ENCODE peak calls at places on chromosomes 2 and 18, in six cellular contexts. P, V, T, M, Z and K are unnamed samples.

GRCh38 chr2:39325966-39326365 is 82.2 kb upstream of the CDKL4 start:
- DNase-seq in Z (no peak), P (no peak), V (no peak), M (no peak), T (no peak), K (peak)

GRCh38 chr18:13234528-13234795 is 15.9 kb downstream of the LDLRAD4 start:
- DNase-seq in T (no peak), Z (no peak), P (no peak), V (no peak), M (no peak), K (no peak)

GRCh38 chr2:101432411-101433181 is 42.3 kb downstream of the RFX8 start:
- DNase-seq in V (no peak), P (no peak), M (no peak), Z (no peak), T (no peak), K (peak)

GRCh38 chr2:112480540-112481049 is 1.4 kb upstream of the TTL start:
- DNase-seq in T (peak), M (no peak), P (peak), Z (peak), V (peak), K (no peak)

GRCh38 chr18:66759017-66759416 is 155.1 kb upstream of the CDH19 start:
- DNase-seq in Z (no peak), T (no peak), V (no peak), M (no peak), P (no peak), K (no peak)

GRCh38 chr2:239743206-239743605 is 281.9 kb downstream of the NDUFA10 start:
- DNase-seq in M (no peak), Z (no peak), T (no peak), V (no peak), P (no peak), K (no peak)

GRCh38 chr2:168565112-168565511 is 109.0 kb downstream of the CERS6 start:
- DNase-seq in V (no peak), M (no peak), Z (no peak), P (no peak), T (no peak), K (peak)

GRCh38 chr2:174681983-174682577 is 82.2 kb downstream of the CHRNA1 start:
- DNase-seq in T (peak), V (peak), P (no peak), M (no peak), Z (peak), K (peak)

GRCh38 chr18:27954226-27954625 is 222.7 kb downstream of the CDH2 start:
- DNase-seq in M (no peak), P (no peak), T (no peak), V (no peak), Z (peak), K (peak)

GRCh38 chr18:50284226-50284885 is 3.0 kb upstream of the MBD1 start:
- DNase-seq in M (no peak), T (no peak), V (no peak), Z (no peak), P (no peak), K (peak)

GRCh38 chr2:53740170-53740569 is 27.4 kb upstream of the CHAC2 start:
- DNase-seq in T (no peak), V (no peak), Z (no peak), M (no peak), P (peak), K (peak)

GRCh38 chr2:208568203-208568602 is 161.6 kb downstream of the PTH2R start:
- DNase-seq in M (no peak), T (no peak), P (no peak), Z (no peak), V (no peak), K (no peak)

GRCh38 chr18:45625596-45625995 is 10.3 kb downstream of the SLC14A2 start:
- DNase-seq in Z (no peak), P (no peak), T (no peak), V (no peak), M (no peak), K (no peak)

GRCh38 chr2:12543452-12544220 is 173.1 kb upstream of the TRIB2 start:
- DNase-seq in P (no peak), M (no peak), V (no peak), Z (no peak), T (no peak), K (peak)

GRCh38 chr18:24019641-24020331 is 5.2 kb downstream of the TTC39C start:
- DNase-seq in Z (no peak), T (peak), P (peak), V (no peak), M (no peak), K (peak)

GRCh38 chr18:9757851-9758587 is 49.9 kb downstream of the RAB31 start:
- DNase-seq in T (no peak), V (no peak), Z (no peak), M (no peak), P (peak), K (peak)

GRCh38 chr18:9708057-9708881 is at the start of gene RAB31:
- DNase-seq in T (peak), P (peak), V (peak), Z (peak), M (peak), K (peak)

GRCh38 chr2:129400825-129401224 is 578.6 kb upstream of the RAB6C start:
- DNase-seq in Z (peak), P (no peak), V (no peak), T (no peak), M (no peak), K (no peak)

GRCh38 chr2:160869411-160869810 is 290.8 kb upstream of the TANK start:
- DNase-seq in V (no peak), T (no peak), M (peak), P (no peak), Z (no peak), K (peak)

GRCh38 chr2:27379840-27380625 is 501 bp downstream of the ZNF513 start:
- DNase-seq in Z (peak), M (peak), P (peak), T (no peak), V (peak), K (peak)

GRCh38 chr2:144517825-144518699 is 1.9 kb downstream of the ZEB2 start:
- DNase-seq in Z (peak), M (no peak), P (no peak), V (no peak), T (no peak), K (peak)

GRCh38 chr2:61220768-61221167 is 58.8 kb downstream of the C2orf74 start:
- DNase-seq in P (no peak), T (no peak), M (no peak), Z (no peak), V (no peak), K (peak)

GRCh38 chr2:187349328-187349944 is 98.6 kb downstream of the CALCRL start:
- DNase-seq in M (no peak), Z (no peak), T (no peak), V (no peak), P (no peak), K (no peak)

GRCh38 chr2:144215701-144216675 is 303.9 kb downstream of the ZEB2 start:
- DNase-seq in V (no peak), T (peak), M (no peak), P (no peak), Z (no peak), K (no peak)

GRCh38 chr18:72847134-72847533 is 20.7 kb downstream of the NETO1 start:
- DNase-seq in M (no peak), V (no peak), T (no peak), Z (no peak), P (no peak), K (peak)

GRCh38 chr18:61169386-61169785 is 163.8 kb upstream of the CDH20 start:
- DNase-seq in M (no peak), Z (no peak), P (no peak), T (no peak), V (no peak), K (no peak)

GRCh38 chr2:209579236-209579749 is 155.4 kb downstream of the MAP2 start:
- DNase-seq in M (no peak), V (no peak), T (no peak), Z (peak), P (peak), K (peak)

GRCh38 chr2:101754613-101755012 is 57.1 kb downstream of the MAP4K4 start:
- DNase-seq in P (no peak), Z (no peak), M (no peak), T (no peak), V (no peak), K (peak)

GRCh38 chr2:148391324-148391723 is 253.2 kb upstream of the EPC2 start:
- DNase-seq in P (no peak), M (no peak), T (no peak), Z (no peak), V (no peak), K (peak)

GRCh38 chr2:223122706-223123265 is 70.8 kb downstream of the KCNE4 start:
- DNase-seq in T (no peak), Z (no peak), V (no peak), P (no peak), M (no peak), K (no peak)

GRCh38 chr2:150109912-150110311 is 377.6 kb downstream of the RND3 start:
- DNase-seq in Z (no peak), V (no peak), P (peak), T (no peak), M (no peak), K (no peak)

GRCh38 chr2:180516204-180516603 is 464.2 kb upstream of the UBE2E3 start:
- DNase-seq in P (no peak), V (no peak), Z (no peak), M (no peak), T (no peak), K (no peak)

GRCh38 chr2:150255528-150255927 is 231.9 kb downstream of the RND3 start:
- DNase-seq in T (no peak), M (no peak), P (no peak), Z (no peak), V (no peak), K (peak)